ENCODE peak calls at places on chromosomes 7 and 10, in eight cellular contexts. E is brain microvascular endothelial cell, Y is AG09309, F is mucosa of descending colon, X is upper lobe of left lung, V is mammary epithelial cell, U is body of pancreas, O is OCI-LY7. L is an unnamed sample.

GRCh38 chr10:79055100-79055782 is 13.5 kb upstream of the ZMIZ1 start:
- DNase-seq in E (no peak), X (no peak), F (peak), U (no peak), V (no peak), Y (no peak), O (no peak), L (no peak)

GRCh38 chr10:46106410-46107255 is 60.6 kb upstream of the MSMB start:
- DNase-seq in U (peak), V (peak), Y (no peak), E (peak), X (peak), F (peak), O (no peak), L (peak)

GRCh38 chr10:78255796-78256638 is 222.4 kb downstream of the RPS24 start:
- DNase-seq in X (no peak), V (peak), F (no peak), U (peak), O (no peak), E (peak), Y (peak), L (peak)

GRCh38 chr7:42227523-42227922 is 9.5 kb downstream of the GLI3 start:
- DNase-seq in O (no peak), U (no peak), X (no peak), F (no peak), V (peak), E (no peak), Y (no peak), L (no peak)

GRCh38 chr7:99137418-99138180 is 6.3 kb downstream of the SMURF1 start:
- DNase-seq in Y (no peak), V (peak), O (no peak), X (no peak), U (no peak), E (peak), F (no peak), L (peak)

GRCh38 chr7:131652934-131653333 is 96.5 kb upstream of the PODXL start:
- DNase-seq in F (no peak), X (no peak), U (no peak), E (no peak), V (no peak), Y (no peak), O (no peak), L (no peak)

GRCh38 chr10:69620625-69621024 is 9.4 kb upstream of the FAM241B start:
- DNase-seq in V (no peak), U (no peak), F (no peak), X (no peak), O (no peak), Y (no peak), E (no peak), L (no peak)

GRCh38 chr7:70053421-70053820 is 455.1 kb downstream of the AUTS2 start:
- DNase-seq in V (no peak), X (no peak), E (no peak), O (no peak), U (no peak), Y (no peak), F (no peak), L (no peak)

GRCh38 chr7:84088669-84089278 is 105.8 kb downstream of the SEMA3A start:
- DNase-seq in U (no peak), F (no peak), Y (no peak), X (no peak), V (no peak), O (no peak), E (no peak), L (no peak)

GRCh38 chr10:47321521-47322195 is 596 bp upstream of the GDF2 start:
- DNase-seq in X (no peak), V (no peak), O (no peak), E (no peak), F (no peak), U (no peak), Y (no peak), L (no peak)

GRCh38 chr10:11345224-11346054 is 266.0 kb downstream of the USP6NL start:
- DNase-seq in F (no peak), E (no peak), O (peak), U (no peak), V (no peak), Y (no peak), X (no peak), L (peak)

GRCh38 chr7:141511370-141512335 is 39.6 kb upstream of the AGK start:
- DNase-seq in E (no peak), X (peak), F (peak), U (peak), O (no peak), V (no peak), Y (no peak), L (no peak)

GRCh38 chr10:88343761-88344484 is 239.2 kb downstream of the RNLS start:
- DNase-seq in Y (no peak), O (no peak), V (no peak), F (no peak), U (no peak), X (no peak), E (no peak), L (peak)

GRCh38 chr7:153327683-153328082 is 568.1 kb downstream of the ACTR3B start:
- DNase-seq in O (no peak), V (no peak), F (no peak), E (no peak), Y (no peak), U (no peak), X (no peak), L (no peak)

GRCh38 chr10:28125701-28126100 is 126.8 kb upstream of the ODAD2 start:
- DNase-seq in Y (peak), V (peak), O (no peak), X (no peak), F (no peak), U (no peak), E (peak), L (peak)

GRCh38 chr7:143399151-143399550 is 9.5 kb downstream of the EPHA1 start:
- DNase-seq in U (no peak), V (no peak), F (no peak), O (no peak), E (no peak), Y (no peak), X (no peak), L (no peak)

GRCh38 chr7:44238116-44238695 is 37.4 kb downstream of the YKT6 start:
- DNase-seq in F (no peak), O (no peak), U (no peak), X (peak), E (no peak), Y (no peak), V (no peak), L (no peak)

GRCh38 chr10:5532231-5532605 is 7.5 kb downstream of the CALML3 start:
- DNase-seq in V (no peak), X (no peak), E (no peak), F (no peak), U (no peak), Y (no peak), O (no peak), L (no peak)

GRCh38 chr7:128167316-128167691 is 73.8 kb upstream of the LEP start:
- DNase-seq in O (no peak), F (no peak), Y (no peak), V (peak), U (peak), E (peak), X (peak), L (peak)

GRCh38 chr10:23610626-23611307 is 171.9 kb downstream of the OTUD1 start:
- DNase-seq in E (no peak), O (no peak), V (no peak), X (no peak), U (no peak), F (no peak), Y (no peak), L (no peak)

GRCh38 chr10:86004310-86004709 is 362.3 kb downstream of the GRID1 start:
- DNase-seq in U (no peak), X (no peak), E (no peak), V (no peak), F (no peak), O (no peak), Y (no peak), L (no peak)

GRCh38 chr10:12934777-12935176 is 66.7 kb downstream of the CCDC3 start:
- DNase-seq in E (peak), O (no peak), F (no peak), X (no peak), V (peak), U (no peak), Y (no peak), L (peak)

GRCh38 chr10:78231930-78232329 is 198.3 kb downstream of the RPS24 start:
- DNase-seq in V (no peak), Y (no peak), E (no peak), F (no peak), O (no peak), X (no peak), U (peak), L (peak)

GRCh38 chr10:70494536-70494935 is 16.0 kb downstream of the PALD1 start:
- DNase-seq in U (no peak), Y (no peak), F (no peak), X (no peak), O (no peak), E (no peak), V (no peak), L (no peak)

GRCh38 chr7:97422046-97422445 is 304.5 kb downstream of the SDHAF3 start:
- DNase-seq in X (no peak), O (no peak), U (no peak), F (no peak), E (no peak), V (no peak), Y (no peak), L (no peak)

GRCh38 chr7:97421307-97421905 is 303.9 kb downstream of the SDHAF3 start:
- DNase-seq in X (no peak), Y (no peak), E (no peak), O (no peak), U (no peak), V (no peak), F (no peak), L (no peak)

GRCh38 chr7:97419898-97420297 is 302.4 kb downstream of the SDHAF3 start:
- DNase-seq in Y (no peak), F (no peak), U (no peak), O (no peak), E (no peak), V (no peak), X (no peak), L (no peak)

GRCh38 chr7:97418312-97418711 is 300.8 kb downstream of the SDHAF3 start:
- DNase-seq in Y (no peak), V (no peak), O (peak), X (no peak), E (no peak), F (no peak), U (no peak), L (no peak)
- TF ChIP-seq CTCF in Y (no peak), V (no peak), O (peak), X (no peak), E (no peak), F (no peak), U (no peak), L (no peak)

GRCh38 chr10:22436526-22436892 is 91.2 kb downstream of the SPAG6 start:
- DNase-seq in V (no peak), E (no peak), U (no peak), O (no peak), F (peak), Y (no peak), X (no peak), L (no peak)
- H3K4me3 ChIP-seq in V (peak), E (peak), U (peak), O (peak), F (peak), Y (peak), X (peak), L (peak)

GRCh38 chr7:148804343-148805234 is 79.5 kb downstream of the EZH2 start:
- DNase-seq in X (no peak), O (no peak), U (no peak), Y (no peak), V (no peak), E (no peak), F (no peak), L (no peak)

GRCh38 chr7:148803094-148803493 is 81.0 kb downstream of the EZH2 start:
- DNase-seq in O (no peak), U (no peak), Y (no peak), V (no peak), F (no peak), E (no peak), X (no peak), L (no peak)

GRCh38 chr7:148807451-148807850 is 76.6 kb downstream of the EZH2 start:
- DNase-seq in F (no peak), E (no peak), V (no peak), Y (no peak), U (no peak), X (no peak), O (no peak), L (no peak)

GRCh38 chr7:148809856-148810255 is 74.2 kb downstream of the EZH2 start:
- DNase-seq in Y (no peak), E (no peak), X (no peak), F (no peak), U (no peak), O (no peak), V (no peak), L (no peak)

DNA sequence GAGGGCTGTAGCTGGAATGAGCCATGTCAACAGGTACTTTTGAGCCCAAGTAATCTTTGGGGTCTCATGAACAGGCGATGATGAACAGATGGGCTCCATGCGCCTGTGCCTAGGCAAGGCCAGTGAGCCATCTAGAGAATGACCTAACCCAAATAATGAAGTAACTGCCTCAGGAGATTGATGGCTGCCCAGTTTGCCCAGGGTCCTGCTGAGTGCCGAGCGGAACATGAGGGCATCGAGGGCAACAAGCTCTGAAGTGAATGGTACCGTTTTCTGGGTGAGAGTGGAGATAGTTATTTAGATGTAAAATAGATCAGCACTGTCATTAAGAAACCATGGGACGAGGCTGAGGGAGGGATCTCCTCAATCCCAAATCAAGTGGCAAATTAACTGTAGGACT is 77.9 kb downstream of the EZH2 start:
- DNase-seq in X (no peak), V (no peak), U (no peak), O (no peak), E (no peak), F (no peak), Y (no peak), L (no peak)
- TF ChIP-seq CTCF in X (no peak), V (no peak), U (no peak), O (no peak), E (no peak), F (no peak), Y (no peak), L (no peak)

GRCh38 chr7:132750530-132751281 is 174.4 kb upstream of the PLXNA4 start:
- DNase-seq in Y (no peak), O (no peak), U (no peak), E (no peak), X (no peak), V (no peak), F (no peak), L (no peak)
- H3K4me3 ChIP-seq in Y (no peak), O (peak), U (no peak), E (no peak), X (no peak), V (no peak), F (no peak), L (peak)

DNA sequence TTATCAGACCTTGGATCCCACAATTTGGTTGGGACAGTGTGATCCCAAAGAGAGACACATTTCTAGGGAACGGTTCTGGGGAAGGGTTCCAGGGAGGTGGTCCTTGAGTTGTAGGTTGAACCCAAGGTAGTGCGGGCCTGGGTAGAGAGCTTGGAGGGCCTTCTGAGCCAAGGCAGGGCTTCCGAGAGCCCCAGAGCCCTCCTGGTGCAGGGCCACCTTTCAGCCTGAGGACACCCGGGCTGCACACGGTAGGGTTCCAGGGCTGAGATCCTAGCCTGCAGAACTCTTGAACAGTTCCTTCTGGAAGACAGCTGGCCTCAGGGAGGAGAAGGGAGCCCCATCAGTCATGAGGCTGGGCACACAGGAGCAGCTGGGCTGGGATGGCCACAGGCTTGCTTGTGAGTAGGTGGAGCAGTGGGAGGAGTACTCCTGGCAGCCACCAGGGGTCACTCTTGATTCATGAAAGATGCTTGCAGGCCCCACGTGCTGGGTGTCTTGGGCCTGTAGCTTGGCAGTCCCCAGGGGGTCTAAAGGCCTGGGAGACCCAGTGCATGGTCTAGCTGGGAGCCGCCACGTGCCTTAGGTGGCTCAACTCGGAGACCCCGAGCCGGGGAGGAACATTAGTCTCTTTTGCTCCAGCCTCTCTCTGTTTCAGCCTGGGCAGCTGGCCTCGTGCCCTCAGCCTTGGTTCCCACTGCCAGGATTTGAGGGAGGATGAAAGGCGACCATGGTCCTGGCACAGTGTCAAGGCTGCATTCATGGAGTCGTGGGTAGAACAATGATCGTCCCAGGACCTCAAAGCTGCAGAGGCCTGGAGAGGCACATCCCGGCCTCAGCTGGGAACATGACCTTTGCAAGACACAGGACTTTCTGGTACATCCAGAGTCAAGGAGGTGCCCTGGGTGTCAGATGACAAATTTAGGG is 381.6 kb downstream of the TYW1 start:
- DNase-seq in X (no peak), F (peak), U (peak), O (peak), Y (peak), V (peak), E (peak), L (peak)
- TF ChIP-seq CTCF in X (peak), F (peak), U (peak), O (peak), Y (peak), V (peak), E (peak), L (peak)

DNA sequence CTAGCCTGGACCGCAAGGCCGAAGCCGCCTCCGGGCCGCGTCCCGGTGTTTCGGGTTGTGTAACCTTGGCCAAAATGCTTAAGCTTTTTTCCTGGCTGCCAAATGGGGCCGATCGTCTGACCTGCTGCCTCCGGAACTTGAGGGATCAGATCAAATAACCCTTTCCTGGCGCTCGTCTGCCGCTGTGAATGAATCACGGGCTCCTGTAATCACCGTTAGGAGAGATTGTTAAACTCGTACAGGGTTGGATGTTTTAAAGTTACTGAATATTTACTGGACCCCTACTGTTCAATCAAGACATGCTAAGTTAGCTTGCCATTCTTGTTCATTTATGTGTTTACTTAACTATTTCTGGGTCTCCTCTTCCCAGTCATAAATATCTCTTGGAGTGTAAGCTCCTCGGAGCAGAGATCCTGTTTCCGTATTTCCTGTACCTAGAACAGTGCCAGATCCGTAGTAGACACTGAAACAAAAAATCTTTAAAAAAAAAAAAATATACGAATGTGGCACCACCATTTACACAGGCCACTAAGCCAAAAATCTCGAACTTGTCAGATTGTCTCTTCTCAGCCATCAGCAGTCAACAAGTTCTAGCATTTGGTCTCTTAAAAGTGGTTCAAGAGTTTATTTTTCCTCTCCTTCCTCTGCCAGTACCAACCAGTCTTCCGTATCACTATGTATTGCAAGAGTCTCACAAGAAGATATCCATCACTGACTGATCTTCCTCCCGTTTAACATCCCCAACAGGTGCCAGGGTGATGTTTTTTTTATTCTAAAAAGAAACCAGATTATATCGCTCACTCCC is 645 bp upstream of the TM9SF3 start:
- DNase-seq in Y (peak), V (peak), F (no peak), U (peak), O (peak), X (no peak), E (peak), L (peak)
- H3K4me3 ChIP-seq in Y (peak), V (peak), F (peak), U (peak), O (peak), X (peak), E (peak), L (peak)

DNA sequence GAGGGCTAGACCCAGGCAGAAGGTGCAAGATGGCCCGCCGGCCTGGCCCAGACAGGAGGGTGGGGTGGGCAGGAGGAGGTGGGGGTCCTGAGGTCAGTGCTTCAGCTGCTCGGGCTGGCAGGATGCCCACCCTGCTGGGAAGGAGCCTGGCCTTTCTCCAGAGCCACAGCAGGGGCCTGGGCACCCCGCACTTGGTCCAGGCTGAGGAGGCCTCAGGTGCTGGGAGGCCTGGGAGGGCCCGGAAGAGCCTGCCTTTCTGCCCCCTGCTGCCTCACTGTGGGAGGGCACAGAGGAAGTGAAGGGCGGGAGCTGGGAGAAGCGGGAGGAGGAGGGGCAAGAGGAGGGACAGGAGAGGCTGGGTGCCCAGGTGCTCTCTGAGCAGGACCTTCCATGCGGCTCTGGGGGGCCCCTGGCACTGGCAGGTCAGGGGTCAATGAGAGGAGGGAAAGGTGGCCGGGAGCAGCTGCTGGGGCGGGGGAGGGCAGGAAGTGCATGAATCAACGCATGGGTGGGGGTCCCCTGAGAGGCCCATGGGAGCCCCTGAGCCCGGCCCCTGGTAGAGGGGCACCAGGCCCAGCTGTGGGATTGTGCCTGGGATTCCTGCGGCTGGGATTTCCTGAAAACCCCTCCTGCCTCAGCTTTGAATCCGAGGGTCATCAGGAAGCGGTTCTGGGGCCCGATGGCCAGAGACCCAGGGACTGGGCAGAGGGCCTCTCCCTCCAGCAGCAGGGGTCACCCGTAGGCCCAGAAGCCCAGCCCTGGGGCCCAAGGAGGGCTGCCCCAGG is 49.9 kb downstream of the PWWP2B start:
- DNase-seq in U (peak), V (peak), F (peak), E (no peak), Y (no peak), X (peak), O (peak), L (peak)
- TF ChIP-seq CTCF in U (peak), V (peak), F (peak), E (peak), Y (peak), X (peak), O (peak), L (peak)

GRCh38 chr7:80921130-80921529 is 2.3 kb upstream of the SEMA3C start:
- DNase-seq in E (no peak), X (no peak), Y (no peak), O (no peak), V (no peak), F (no peak), U (no peak), L (peak)

GRCh38 chr7:80918909-80919721 is at the start of gene SEMA3C:
- DNase-seq in E (peak), U (peak), O (no peak), X (peak), Y (peak), V (peak), F (peak), L (peak)

GRCh38 chr7:80918406-80918805 is 445 bp downstream of the SEMA3C start:
- DNase-seq in Y (no peak), X (no peak), O (no peak), E (no peak), F (no peak), V (no peak), U (peak), L (no peak)

GRCh38 chr7:80922254-80923049 is 3.6 kb upstream of the SEMA3C start:
- DNase-seq in V (no peak), Y (no peak), F (no peak), X (no peak), E (no peak), O (no peak), U (peak), L (no peak)

GRCh38 chr7:80916770-80917681 is 1.8 kb downstream of the SEMA3C start:
- DNase-seq in F (no peak), U (no peak), E (peak), X (no peak), O (no peak), Y (no peak), V (peak), L (peak)
- H3K4me3 ChIP-seq in F (no peak), U (no peak), E (peak), X (no peak), O (no peak), Y (peak), V (peak), L (peak)